ENCODE peak calls at places on chromosomes 3 and 15, in ten cellular contexts. O is RWPE1; S is AG09309; B is CD8-positive, alpha-beta T cell; T is heart right ventricle; U is left lung; I is lower lobe of right lung; C is foreskin fibroblast; Y is nephron progenitor cell; W is left ventricle myocardium inferior. J is an unnamed sample.

GRCh38 chr3:122907471-122907870 is 112.6 kb downstream of the SLC49A4 start:
- DNase-seq in O (no peak), S (no peak), B (no peak), T (no peak), U (no peak), I (no peak), C (no peak), Y (no peak), W (no peak), J (no peak)

GRCh38 chr3:124033360-124034015 is 41.6 kb upstream of the ROPN1 start:
- DNase-seq in O (no peak), S (no peak), B (no peak), T (no peak), U (no peak), I (peak), C (peak), Y (peak), W (peak), J (no peak)

GRCh38 chr15:49987198-49987785 is 131.7 kb downstream of the ATP8B4 start:
- DNase-seq in O (no peak), S (no peak), B (no peak), T (no peak), U (no peak), I (no peak), C (no peak), Y (no peak), W (no peak), J (no peak)

GRCh38 chr3:98796334-98796733 is 33.2 kb downstream of the ST3GAL6 start:
- DNase-seq in O (no peak), S (no peak), B (no peak), T (no peak), U (no peak), I (no peak), C (no peak), Y (no peak), W (no peak), J (no peak)

GRCh38 chr3:172153335-172153861 is 114.0 kb downstream of the FNDC3B start:
- DNase-seq in O (peak), S (peak), B (peak), T (peak), U (peak), I (peak), C (peak), Y (peak), W (peak), J (peak)

GRCh38 chr3:154904328-154904727 is 175.8 kb upstream of the MME start:
- DNase-seq in O (peak), S (no peak), B (no peak), T (no peak), U (no peak), I (no peak), C (peak), Y (peak), W (no peak), J (no peak)

GRCh38 chr15:83194527-83194926 is 13.1 kb downstream of the HDGFL3 start:
- DNase-seq in O (no peak), S (no peak), B (no peak), T (no peak), U (no peak), I (no peak), C (no peak), Y (no peak), W (no peak), J (no peak)

GRCh38 chr15:41019174-41019573 is 65.9 kb downstream of the CHAC1 start:
- DNase-seq in O (no peak), S (no peak), B (no peak), T (no peak), U (no peak), I (no peak), C (no peak), Y (no peak), W (no peak), J (no peak)

GRCh38 chr3:14678015-14678503 is 3.1 kb downstream of the C3orf20 start:
- DNase-seq in O (no peak), S (no peak), B (no peak), T (no peak), U (no peak), I (no peak), C (no peak), Y (no peak), W (no peak), J (no peak)

GRCh38 chr3:108123326-108123725 is 32.5 kb upstream of the CD47 start:
- DNase-seq in O (no peak), S (no peak), B (no peak), T (no peak), U (no peak), I (no peak), C (no peak), Y (no peak), W (no peak), J (no peak)

GRCh38 chr3:53255360-53255774 is 455 bp downstream of the TKT start:
- DNase-seq in O (no peak), S (no peak), B (peak), T (peak), U (no peak), I (peak), C (no peak), Y (no peak), W (peak), J (no peak)

GRCh38 chr3:127041933-127042332 is 59.0 kb downstream of the PLXNA1 start:
- DNase-seq in O (no peak), S (no peak), B (no peak), T (no peak), U (peak), I (no peak), C (no peak), Y (no peak), W (no peak), J (no peak)

GRCh38 chr3:12179441-12179840 is 20.7 kb upstream of the TIMP4 start:
- DNase-seq in O (no peak), S (no peak), B (no peak), T (no peak), U (no peak), I (no peak), C (no peak), Y (no peak), W (no peak), J (no peak)

GRCh38 chr15:84840255-84840654 is 23.1 kb downstream of the ALPK3 start:
- DNase-seq in O (no peak), S (no peak), B (no peak), T (no peak), U (no peak), I (peak), C (no peak), Y (no peak), W (no peak), J (no peak)

GRCh38 chr3:126582286-126582685 is 23.6 kb upstream of the C3orf22 start:
- DNase-seq in O (no peak), S (no peak), B (no peak), T (no peak), U (no peak), I (no peak), C (no peak), Y (no peak), W (no peak), J (no peak)

GRCh38 chr15:97168704-97169475 is 791.6 kb upstream of the ARRDC4 start:
- DNase-seq in O (no peak), S (no peak), B (no peak), T (no peak), U (no peak), I (no peak), C (no peak), Y (no peak), W (no peak), J (no peak)

GRCh38 chr3:159828542-159828943 is 160.1 kb upstream of the IL12A start:
- DNase-seq in O (peak), S (no peak), B (no peak), T (no peak), U (no peak), I (no peak), C (peak), Y (no peak), W (no peak), J (no peak)

GRCh38 chr3:71416868-71417267 is 166.7 kb downstream of the FOXP1 start:
- DNase-seq in O (no peak), S (no peak), B (peak), T (no peak), U (no peak), I (no peak), C (no peak), Y (no peak), W (no peak), J (no peak)

GRCh38 chr15:81825136-81825535 is 220.7 kb downstream of the MEX3B start:
- DNase-seq in O (no peak), S (no peak), B (no peak), T (no peak), U (no peak), I (no peak), C (no peak), Y (no peak), W (no peak), J (no peak)

GRCh38 chr15:60469893-60470641 is 8.9 kb downstream of the ICE2 start:
- DNase-seq in O (no peak), S (no peak), B (no peak), T (no peak), U (no peak), I (no peak), C (no peak), Y (no peak), W (no peak), J (no peak)

GRCh38 chr3:38763569-38763968 is 52.4 kb downstream of the SCN10A start:
- DNase-seq in O (no peak), S (no peak), B (no peak), T (no peak), U (no peak), I (no peak), C (no peak), Y (no peak), W (no peak), J (no peak)

GRCh38 chr3:124149774-124150173 is 157.8 kb upstream of the ROPN1 start:
- DNase-seq in O (no peak), S (no peak), B (no peak), T (no peak), U (no peak), I (no peak), C (no peak), Y (no peak), W (no peak), J (no peak)

GRCh38 chr3:111972891-111973290 is 5.9 kb upstream of the ABHD10 start:
- DNase-seq in O (no peak), S (no peak), B (no peak), T (no peak), U (no peak), I (no peak), C (no peak), Y (no peak), W (no peak), J (no peak)

GRCh38 chr3:13414040-13414729 is 5.9 kb downstream of the NUP210 start:
- DNase-seq in O (no peak), S (no peak), B (peak), T (no peak), U (peak), I (peak), C (no peak), Y (no peak), W (peak), J (no peak)

DNA sequence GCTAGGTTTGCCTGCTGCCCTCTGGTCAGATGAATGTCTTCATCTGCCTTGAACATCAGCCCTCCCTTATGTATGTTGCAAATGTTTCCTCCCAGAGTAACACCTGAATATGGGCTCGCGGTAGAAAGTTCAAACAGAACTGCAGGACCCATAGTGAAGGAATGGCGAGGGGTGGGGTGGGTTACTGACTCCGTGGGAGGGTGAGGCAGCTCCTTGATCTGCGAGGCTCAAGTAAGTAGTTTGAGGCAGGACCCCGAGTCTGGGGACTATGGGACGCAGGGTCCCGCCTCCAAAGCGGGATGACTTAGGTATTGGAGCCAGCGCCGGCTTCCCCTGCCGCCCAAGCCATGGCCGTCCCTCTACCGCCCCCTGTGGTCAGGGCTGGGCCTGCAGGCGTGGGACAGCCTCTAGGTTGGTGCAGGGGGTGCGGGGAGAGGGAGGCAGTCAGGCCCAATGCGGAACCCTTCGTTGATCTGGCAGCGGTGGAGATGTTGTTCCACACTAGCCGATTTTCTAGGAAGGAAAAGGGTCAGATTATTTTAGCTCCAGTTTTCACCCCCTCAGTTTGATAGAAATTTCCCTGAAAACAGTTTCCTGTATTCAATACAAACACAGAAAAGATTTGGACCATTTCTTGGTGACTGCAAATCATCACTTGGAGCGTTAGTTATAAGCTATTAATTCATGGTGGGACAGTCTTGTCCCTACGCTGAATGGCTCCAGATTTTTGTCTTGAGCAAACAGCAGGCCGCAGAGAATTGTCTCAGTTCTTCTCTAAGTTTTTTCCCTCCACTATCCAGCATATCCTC is 72.3 kb downstream of the CORO2B start:
- DNase-seq in O (no peak), S (no peak), B (peak), T (peak), U (no peak), I (peak), C (no peak), Y (peak), W (no peak), J (no peak)
- TF ChIP-seq CTCF in O (peak), S (peak), B (peak), T (peak), U (peak), I (peak), C (peak), Y (peak), W (peak), J (peak)

GRCh38 chr3:133905376-133905775 is 9.7 kb upstream of the RAB6B start:
- DNase-seq in O (no peak), S (no peak), B (no peak), T (no peak), U (no peak), I (no peak), C (no peak), Y (no peak), W (no peak), J (no peak)

GRCh38 chr3:133915685-133916639 is 20.3 kb upstream of the RAB6B start:
- DNase-seq in O (peak), S (no peak), B (no peak), T (no peak), U (no peak), I (no peak), C (no peak), Y (no peak), W (no peak), J (no peak)

GRCh38 chr3:133914839-133915600 is 19.3 kb upstream of the RAB6B start:
- DNase-seq in O (no peak), S (no peak), B (no peak), T (no peak), U (no peak), I (no peak), C (no peak), Y (no peak), W (no peak), J (no peak)

DNA sequence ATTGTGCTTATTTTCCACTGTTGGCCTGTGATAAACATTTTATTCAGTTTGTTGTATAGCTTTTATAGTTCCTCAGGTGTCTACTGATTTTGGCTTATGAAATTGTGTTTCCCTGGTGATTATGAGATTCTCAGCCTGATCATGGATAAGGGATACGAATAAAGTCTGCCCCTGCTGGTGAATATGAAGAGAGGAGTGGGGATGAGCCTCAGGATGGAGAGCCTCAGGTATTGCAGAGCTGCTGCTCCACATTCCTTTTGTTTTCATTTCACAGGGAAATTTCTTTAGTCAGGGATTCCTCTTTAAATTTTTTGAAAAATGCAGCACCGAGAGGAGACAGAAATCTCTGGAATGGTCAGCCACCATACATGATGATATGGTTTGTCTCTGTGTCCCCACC is 14.7 kb upstream of the RAB6B start:
- DNase-seq in O (no peak), S (no peak), B (no peak), T (no peak), U (no peak), I (no peak), C (no peak), Y (no peak), W (no peak), J (no peak)
- TF ChIP-seq CTCF in O (no peak), S (peak), B (no peak), T (no peak), U (no peak), I (no peak), C (peak), Y (peak), W (no peak), J (no peak)

GRCh38 chr15:92277776-92278175 is 115.9 kb upstream of the ST8SIA2 start:
- DNase-seq in O (peak), S (peak), B (no peak), T (peak), U (peak), I (peak), C (no peak), Y (no peak), W (no peak), J (no peak)
- TF ChIP-seq CTCF in O (peak), S (peak), B (no peak), T (peak), U (no peak), I (peak), C (no peak), Y (no peak), W (peak), J (peak)

GRCh38 chr3:142112601-142113000 is 36.7 kb downstream of the TFDP2 start:
- DNase-seq in O (no peak), S (no peak), B (no peak), T (no peak), U (no peak), I (no peak), C (no peak), Y (no peak), W (no peak), J (no peak)

GRCh38 chr3:142118911-142119310 is 30.4 kb downstream of the TFDP2 start:
- DNase-seq in O (no peak), S (no peak), B (no peak), T (no peak), U (no peak), I (no peak), C (no peak), Y (no peak), W (no peak), J (no peak)

GRCh38 chr3:142115927-142116668 is 33.2 kb downstream of the TFDP2 start:
- DNase-seq in O (no peak), S (no peak), B (no peak), T (no peak), U (no peak), I (no peak), C (no peak), Y (no peak), W (no peak), J (no peak)

GRCh38 chr3:142117052-142117451 is 32.3 kb downstream of the TFDP2 start:
- DNase-seq in O (peak), S (no peak), B (no peak), T (no peak), U (peak), I (no peak), C (no peak), Y (no peak), W (no peak), J (no peak)

DNA sequence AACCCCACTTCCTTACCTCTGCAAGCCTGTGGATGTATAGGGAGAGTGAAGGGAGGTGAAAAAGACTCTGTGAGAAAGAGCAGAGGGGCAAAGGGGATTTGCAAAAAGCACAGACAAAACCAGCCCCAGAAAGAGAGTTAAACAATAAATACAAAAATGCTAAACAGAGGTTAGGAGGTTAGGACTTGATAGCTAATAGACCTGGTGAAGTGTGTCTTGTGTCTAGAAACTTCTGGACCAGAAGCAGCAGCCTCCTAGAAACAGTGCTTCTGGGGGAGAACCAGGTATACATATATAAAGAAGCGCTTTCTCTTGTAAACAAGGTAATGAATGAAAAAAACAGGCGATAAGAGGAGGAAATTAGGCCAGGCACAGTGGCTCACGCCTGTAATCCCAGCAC is 31.9 kb downstream of the TFDP2 start:
- DNase-seq in O (no peak), S (no peak), B (no peak), T (no peak), U (no peak), I (no peak), C (no peak), Y (no peak), W (no peak), J (no peak)
- TF ChIP-seq CTCF in O (no peak), S (no peak), B (no peak), T (no peak), U (no peak), I (no peak), C (no peak), Y (no peak), W (no peak), J (no peak)

GRCh38 chr3:82114589-82114988 is 353.1 kb upstream of the GBE1 start:
- DNase-seq in O (no peak), S (no peak), B (no peak), T (no peak), U (no peak), I (no peak), C (no peak), Y (no peak), W (no peak), J (no peak)
- TF ChIP-seq CTCF in O (no peak), S (no peak), B (no peak), T (no peak), U (no peak), I (no peak), C (no peak), Y (no peak), W (no peak), J (no peak)

GRCh38 chr3:32684800-32685603 is at the start of gene CNOT10:
- DNase-seq in O (peak), S (peak), B (peak), T (peak), U (peak), I (peak), C (peak), Y (peak), W (peak), J (peak)
- TF ChIP-seq CTCF in O (peak), S (peak), B (peak), T (no peak), U (peak), I (peak), C (peak), Y (no peak), W (peak), J (peak)

J was measured in AG09319.